ENCODE peak calls at places on chromosomes 4 and X, in nine cellular contexts. One of them, this sample, is unnamed.

GRCh38 chrX:140229187-140229586 is 263.9 kb upstream of the CXorf66 start:
- DNase-seq in dorsolateral prefrontal cortex: no peak
- DNase-seq in SK-N-SH: no peak
- DNase-seq in thoracic aorta: no peak
- DNase-seq in lower leg skin: no peak
- DNase-seq in PC-9: no peak
- DNase-seq in astrocyte of the spinal cord: peak; percentile 13
- DNase-seq in mesothelial cell of epicardium: no peak
- DNase-seq in bronchial epithelial cell: no peak
- DNase-seq in this sample: peak; percentile 0

GRCh38 chr4:33628296-33628695 is 2616.0 kb downstream of the ARAP2 start:
- DNase-seq in SK-N-SH: no peak
- DNase-seq in thoracic aorta: no peak
- DNase-seq in astrocyte of the spinal cord: peak; percentile 20
- DNase-seq in dorsolateral prefrontal cortex: no peak
- DNase-seq in PC-9: no peak
- DNase-seq in bronchial epithelial cell: no peak
- DNase-seq in mesothelial cell of epicardium: no peak
- DNase-seq in lower leg skin: no peak
- DNase-seq in this sample: peak; percentile 2

GRCh38 chr4:125041372-125041930 is 273.3 kb upstream of the FAT4 start:
- DNase-seq in astrocyte of the spinal cord: peak; percentile 24
- DNase-seq in thoracic aorta: no peak
- DNase-seq in SK-N-SH: no peak
- DNase-seq in dorsolateral prefrontal cortex: no peak
- DNase-seq in lower leg skin: no peak
- DNase-seq in PC-9: no peak
- DNase-seq in bronchial epithelial cell: peak; percentile 75
- DNase-seq in mesothelial cell of epicardium: no peak
- DNase-seq in this sample: peak; percentile 49

GRCh38 chr4:81550005-81550896 is 78.5 kb upstream of the RASGEF1B start:
- DNase-seq in lower leg skin: no peak
- DNase-seq in SK-N-SH: no peak
- DNase-seq in astrocyte of the spinal cord: no peak
- DNase-seq in PC-9: no peak
- DNase-seq in dorsolateral prefrontal cortex: no peak
- DNase-seq in mesothelial cell of epicardium: no peak
- DNase-seq in bronchial epithelial cell: no peak
- DNase-seq in thoracic aorta: no peak
- DNase-seq in this sample: peak; percentile 5

GRCh38 chr4:3871181-3871852 is 105.1 kb downstream of the ADRA2C start:
- DNase-seq in dorsolateral prefrontal cortex: peak; percentile 43
- DNase-seq in SK-N-SH: peak; percentile 84
- DNase-seq in thoracic aorta: no peak
- DNase-seq in astrocyte of the spinal cord: no peak
- DNase-seq in lower leg skin: no peak
- DNase-seq in mesothelial cell of epicardium: peak; percentile 58
- DNase-seq in PC-9: no peak
- DNase-seq in bronchial epithelial cell: no peak
- DNase-seq in this sample: no peak

GRCh38 chr4:134027931-134028330 is 173.7 kb downstream of the PABPC4L start:
- DNase-seq in bronchial epithelial cell: peak; percentile 75
- DNase-seq in astrocyte of the spinal cord: peak; percentile 86
- DNase-seq in SK-N-SH: no peak
- DNase-seq in dorsolateral prefrontal cortex: no peak
- DNase-seq in thoracic aorta: no peak
- DNase-seq in lower leg skin: no peak
- DNase-seq in PC-9: no peak
- DNase-seq in mesothelial cell of epicardium: no peak
- DNase-seq in this sample: peak; percentile 96

GRCh38 chr4:4735136-4735754 is 124.2 kb upstream of the MSX1 start:
- DNase-seq in SK-N-SH: no peak
- DNase-seq in astrocyte of the spinal cord: no peak
- DNase-seq in mesothelial cell of epicardium: no peak
- DNase-seq in lower leg skin: peak; percentile 9
- DNase-seq in bronchial epithelial cell: no peak
- DNase-seq in PC-9: no peak
- DNase-seq in dorsolateral prefrontal cortex: no peak
- DNase-seq in thoracic aorta: no peak
- DNase-seq in this sample: no peak

GRCh38 chr4:110532901-110533589 is 57.1 kb downstream of the ENPEP start:
- DNase-seq in PC-9: no peak
- DNase-seq in bronchial epithelial cell: no peak
- DNase-seq in mesothelial cell of epicardium: no peak
- DNase-seq in astrocyte of the spinal cord: peak; percentile 59
- DNase-seq in thoracic aorta: no peak
- DNase-seq in dorsolateral prefrontal cortex: no peak
- DNase-seq in SK-N-SH: no peak
- DNase-seq in lower leg skin: no peak
- DNase-seq in this sample: no peak

GRCh38 chr4:54167508-54167907 is 61.6 kb upstream of the PDGFRA start:
- DNase-seq in SK-N-SH: no peak
- DNase-seq in lower leg skin: peak; percentile 13
- DNase-seq in thoracic aorta: no peak
- DNase-seq in PC-9: no peak
- DNase-seq in mesothelial cell of epicardium: no peak
- DNase-seq in astrocyte of the spinal cord: no peak
- DNase-seq in dorsolateral prefrontal cortex: no peak
- DNase-seq in bronchial epithelial cell: no peak
- DNase-seq in this sample: no peak

GRCh38 chr4:54165011-54165410 is 64.1 kb upstream of the PDGFRA start:
- DNase-seq in astrocyte of the spinal cord: no peak
- DNase-seq in lower leg skin: no peak
- DNase-seq in bronchial epithelial cell: no peak
- DNase-seq in SK-N-SH: no peak
- DNase-seq in dorsolateral prefrontal cortex: no peak
- DNase-seq in PC-9: no peak
- DNase-seq in mesothelial cell of epicardium: no peak
- DNase-seq in thoracic aorta: no peak
- DNase-seq in this sample: no peak

GRCh38 chr4:54169176-54169575 is 59.9 kb upstream of the PDGFRA start:
- DNase-seq in bronchial epithelial cell: no peak
- DNase-seq in lower leg skin: no peak
- DNase-seq in PC-9: no peak
- DNase-seq in astrocyte of the spinal cord: peak; percentile 23
- DNase-seq in mesothelial cell of epicardium: no peak
- DNase-seq in SK-N-SH: no peak
- DNase-seq in thoracic aorta: no peak
- DNase-seq in dorsolateral prefrontal cortex: no peak
- DNase-seq in this sample: peak; percentile 30

GRCh38 chr4:54159543-54159942 is 59.6 kb downstream of the GSX2 start:
- DNase-seq in dorsolateral prefrontal cortex: no peak
- DNase-seq in SK-N-SH: no peak
- DNase-seq in thoracic aorta: no peak
- DNase-seq in astrocyte of the spinal cord: no peak
- DNase-seq in PC-9: no peak
- DNase-seq in mesothelial cell of epicardium: no peak
- DNase-seq in lower leg skin: no peak
- DNase-seq in bronchial epithelial cell: no peak
- DNase-seq in this sample: no peak

GRCh38 chr4:54165438-54165837 is 63.7 kb upstream of the PDGFRA start:
- DNase-seq in bronchial epithelial cell: peak; percentile 81
- DNase-seq in PC-9: peak; percentile 39
- DNase-seq in thoracic aorta: no peak
- DNase-seq in mesothelial cell of epicardium: no peak
- DNase-seq in lower leg skin: no peak
- DNase-seq in astrocyte of the spinal cord: peak; percentile 93
- DNase-seq in dorsolateral prefrontal cortex: no peak
- DNase-seq in SK-N-SH: no peak
- DNase-seq in this sample: peak; percentile 92
- TF ChIP-seq CTCF in bronchial epithelial cell: no peak
- TF ChIP-seq CTCF in PC-9: no peak
- TF ChIP-seq CTCF in thoracic aorta: no peak
- TF ChIP-seq CTCF in mesothelial cell of epicardium: no peak
- TF ChIP-seq CTCF in lower leg skin: no peak
- TF ChIP-seq CTCF in astrocyte of the spinal cord: no peak
- TF ChIP-seq CTCF in dorsolateral prefrontal cortex: no peak
- TF ChIP-seq CTCF in SK-N-SH: peak; percentile 24
- TF ChIP-seq CTCF in this sample: peak; percentile 20

GRCh38 chr4:176376032-176376614 is 56.4 kb downstream of the SPCS3 start:
- DNase-seq in thoracic aorta: no peak
- DNase-seq in astrocyte of the spinal cord: peak; percentile 52
- DNase-seq in PC-9: no peak
- DNase-seq in lower leg skin: no peak
- DNase-seq in dorsolateral prefrontal cortex: no peak
- DNase-seq in mesothelial cell of epicardium: no peak
- DNase-seq in bronchial epithelial cell: peak; percentile 53
- DNase-seq in SK-N-SH: peak; percentile 8
- DNase-seq in this sample: peak; percentile 57
- TF ChIP-seq CTCF in thoracic aorta: peak; percentile 21
- TF ChIP-seq CTCF in astrocyte of the spinal cord: peak; percentile 57
- TF ChIP-seq CTCF in PC-9: peak; percentile 62
- TF ChIP-seq CTCF in lower leg skin: no peak
- TF ChIP-seq CTCF in dorsolateral prefrontal cortex: peak; percentile 58
- TF ChIP-seq CTCF in mesothelial cell of epicardium: peak; percentile 68
- TF ChIP-seq CTCF in bronchial epithelial cell: peak; percentile 27
- TF ChIP-seq CTCF in SK-N-SH: peak; percentile 79
- TF ChIP-seq CTCF in this sample: peak; percentile 50

GRCh38 chr4:30269850-30270249 is 450.3 kb upstream of the PCDH7 start:
- DNase-seq in mesothelial cell of epicardium: no peak
- DNase-seq in astrocyte of the spinal cord: no peak
- DNase-seq in lower leg skin: no peak
- DNase-seq in thoracic aorta: no peak
- DNase-seq in bronchial epithelial cell: peak; percentile 39
- DNase-seq in dorsolateral prefrontal cortex: no peak
- DNase-seq in SK-N-SH: no peak
- DNase-seq in PC-9: no peak
- DNase-seq in this sample: peak; percentile 1
- TF ChIP-seq CTCF in mesothelial cell of epicardium: no peak
- TF ChIP-seq CTCF in astrocyte of the spinal cord: peak; percentile 21
- TF ChIP-seq CTCF in lower leg skin: no peak
- TF ChIP-seq CTCF in thoracic aorta: no peak
- TF ChIP-seq CTCF in bronchial epithelial cell: peak; percentile 40
- TF ChIP-seq CTCF in dorsolateral prefrontal cortex: no peak
- TF ChIP-seq CTCF in SK-N-SH: peak; percentile 51
- TF ChIP-seq CTCF in PC-9: peak; percentile 51
- TF ChIP-seq CTCF in this sample: peak; percentile 23

DNA sequence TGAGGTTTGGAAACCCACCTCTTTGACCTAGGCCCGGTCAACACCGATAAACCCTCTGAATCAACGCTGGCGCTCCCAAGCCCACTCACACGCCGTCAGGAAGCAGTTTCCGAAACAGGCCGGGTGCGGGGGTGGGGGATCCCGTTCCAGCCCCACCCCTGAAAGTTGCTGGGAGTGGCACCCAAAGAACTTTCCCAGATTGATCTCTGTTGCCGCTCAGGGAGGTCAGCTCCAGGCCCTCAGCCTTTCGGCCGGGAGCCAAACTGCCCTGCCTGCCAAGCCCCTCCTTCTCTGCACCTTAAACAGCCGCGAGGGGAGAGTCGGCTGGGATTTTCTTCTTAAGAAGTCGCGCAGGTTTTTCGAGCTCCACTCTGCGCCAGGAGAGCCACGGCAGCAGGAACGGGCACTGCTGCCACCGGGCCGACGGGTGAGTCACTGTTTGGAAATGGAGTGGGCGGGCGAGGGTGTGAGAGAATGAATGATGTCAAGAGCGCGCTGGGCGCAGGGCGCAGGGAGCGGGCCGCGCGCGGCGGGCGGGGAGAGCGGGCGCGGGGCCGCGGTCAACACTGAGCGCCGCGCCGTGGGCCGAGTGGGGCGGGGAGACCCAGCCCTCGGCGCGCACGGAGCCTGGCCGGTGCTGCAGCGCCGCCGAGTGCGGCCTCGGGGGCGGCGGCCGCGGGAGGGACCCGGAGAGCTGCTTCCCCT is at the start of gene SGMS2:
- DNase-seq in lower leg skin: peak; percentile 98
- DNase-seq in bronchial epithelial cell: peak; percentile 95
- DNase-seq in PC-9: peak; percentile 91
- DNase-seq in dorsolateral prefrontal cortex: peak; percentile 79
- DNase-seq in SK-N-SH: peak; percentile 71
- DNase-seq in thoracic aorta: peak; percentile 92
- DNase-seq in astrocyte of the spinal cord: peak; percentile 85
- DNase-seq in mesothelial cell of epicardium: peak; percentile 66
- DNase-seq in this sample: peak; percentile 81
- TF ChIP-seq CTCF in lower leg skin: no peak
- TF ChIP-seq CTCF in bronchial epithelial cell: no peak
- TF ChIP-seq CTCF in PC-9: no peak
- TF ChIP-seq CTCF in dorsolateral prefrontal cortex: no peak
- TF ChIP-seq CTCF in SK-N-SH: no peak
- TF ChIP-seq CTCF in thoracic aorta: no peak
- TF ChIP-seq CTCF in astrocyte of the spinal cord: no peak
- TF ChIP-seq CTCF in mesothelial cell of epicardium: no peak
- TF ChIP-seq CTCF in this sample: no peak

GRCh38 chr4:1767058-1767769 is 25.9 kb upstream of the FGFR3 start:
- DNase-seq in lower leg skin: no peak
- DNase-seq in astrocyte of the spinal cord: no peak
- DNase-seq in thoracic aorta: no peak
- DNase-seq in PC-9: no peak
- DNase-seq in dorsolateral prefrontal cortex: no peak
- DNase-seq in SK-N-SH: peak; percentile 86
- DNase-seq in bronchial epithelial cell: no peak
- DNase-seq in mesothelial cell of epicardium: no peak
- DNase-seq in this sample: no peak

GRCh38 chr4:1766336-1767057 is 26.6 kb upstream of the FGFR3 start:
- DNase-seq in dorsolateral prefrontal cortex: no peak
- DNase-seq in PC-9: peak; percentile 57
- DNase-seq in SK-N-SH: peak; percentile 73
- DNase-seq in astrocyte of the spinal cord: no peak
- DNase-seq in lower leg skin: no peak
- DNase-seq in bronchial epithelial cell: no peak
- DNase-seq in mesothelial cell of epicardium: no peak
- DNase-seq in thoracic aorta: no peak
- DNase-seq in this sample: no peak

GRCh38 chr4:1768367-1769034 is 24.6 kb upstream of the FGFR3 start:
- DNase-seq in bronchial epithelial cell: no peak
- DNase-seq in lower leg skin: no peak
- DNase-seq in thoracic aorta: no peak
- DNase-seq in mesothelial cell of epicardium: no peak
- DNase-seq in SK-N-SH: no peak
- DNase-seq in astrocyte of the spinal cord: no peak
- DNase-seq in PC-9: peak; percentile 62
- DNase-seq in dorsolateral prefrontal cortex: no peak
- DNase-seq in this sample: no peak

GRCh38 chr4:1769692-1770091 is 23.4 kb upstream of the FGFR3 start:
- DNase-seq in bronchial epithelial cell: no peak
- DNase-seq in astrocyte of the spinal cord: no peak
- DNase-seq in PC-9: no peak
- DNase-seq in mesothelial cell of epicardium: no peak
- DNase-seq in lower leg skin: no peak
- DNase-seq in thoracic aorta: no peak
- DNase-seq in dorsolateral prefrontal cortex: no peak
- DNase-seq in SK-N-SH: no peak
- DNase-seq in this sample: no peak

DNA sequence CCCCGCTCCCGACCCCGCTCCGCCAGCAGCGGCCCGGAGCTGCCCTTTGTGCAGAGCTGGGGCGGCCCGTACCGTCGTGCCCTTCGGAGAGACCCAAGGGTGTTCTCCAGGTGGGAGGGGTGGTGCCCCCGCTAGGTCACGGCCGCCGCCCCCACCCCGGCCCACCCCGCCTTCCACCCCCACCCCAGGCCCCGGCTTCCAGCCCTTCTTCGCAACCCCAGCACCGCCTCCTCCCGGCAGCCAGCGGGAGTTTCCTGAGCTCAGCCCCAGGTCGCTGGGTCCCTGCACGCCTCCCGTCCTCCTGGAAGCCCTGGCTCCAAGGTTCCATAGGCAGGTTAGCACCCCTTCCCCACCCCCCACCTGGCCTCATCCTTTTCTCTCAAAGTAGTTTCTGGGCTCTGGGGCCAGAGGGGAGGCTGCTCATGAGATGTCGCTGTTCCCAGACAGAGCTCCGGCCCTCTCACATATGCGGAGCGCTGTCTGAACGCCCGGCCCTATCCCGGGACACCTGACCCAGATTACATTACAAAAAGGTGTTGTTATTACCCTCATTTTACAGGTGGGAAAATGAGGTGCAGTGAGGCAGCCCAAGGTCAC is 25.2 kb upstream of the FGFR3 start:
- DNase-seq in bronchial epithelial cell: peak; percentile 41
- DNase-seq in astrocyte of the spinal cord: peak; percentile 22
- DNase-seq in mesothelial cell of epicardium: no peak
- DNase-seq in lower leg skin: no peak
- DNase-seq in thoracic aorta: no peak
- DNase-seq in PC-9: no peak
- DNase-seq in SK-N-SH: peak; percentile 95
- DNase-seq in dorsolateral prefrontal cortex: no peak
- DNase-seq in this sample: peak; percentile 37
- TF ChIP-seq CTCF in bronchial epithelial cell: peak; percentile 63
- TF ChIP-seq CTCF in astrocyte of the spinal cord: peak; percentile 51
- TF ChIP-seq CTCF in mesothelial cell of epicardium: no peak
- TF ChIP-seq CTCF in lower leg skin: no peak
- TF ChIP-seq CTCF in thoracic aorta: no peak
- TF ChIP-seq CTCF in PC-9: peak; percentile 40
- TF ChIP-seq CTCF in SK-N-SH: peak; percentile 37
- TF ChIP-seq CTCF in dorsolateral prefrontal cortex: no peak
- TF ChIP-seq CTCF in this sample: peak; percentile 50